ENCODE peak calls at places on chromosomes 7 and 10, in eight cellular contexts. V is cardiac fibroblast, R is AG09309, O is epithelial cell of esophagus, E is vagina, D is epithelial cell of proximal tubule, W is pancreas, Q is body of pancreas. K is an unnamed sample.

GRCh38 chr10:131258256-131258655 is 53.3 kb downstream of the TCERG1L start:
- DNase-seq in V (no peak), R (no peak), O (no peak), E (no peak), D (no peak), W (no peak), Q (no peak), K (no peak)

GRCh38 chr7:23377134-23377533 is 78.0 kb downstream of the MALSU1 start:
- DNase-seq in V (peak), R (no peak), O (peak), E (no peak), D (no peak), W (no peak), Q (no peak), K (no peak)

GRCh38 chr10:88080213-88080612 is 216.8 kb downstream of the PTEN start:
- DNase-seq in V (peak), R (no peak), O (no peak), E (no peak), D (peak), W (peak), Q (peak), K (no peak)

GRCh38 chr7:115097175-115097671 is 175.3 kb downstream of the MDFIC start:
- DNase-seq in V (peak), R (peak), O (peak), E (no peak), D (no peak), W (no peak), Q (no peak), K (no peak)

GRCh38 chr10:79930267-79930666 is 18.6 kb downstream of the SFTPD start:
- DNase-seq in V (no peak), R (no peak), O (no peak), E (peak), D (no peak), W (no peak), Q (no peak), K (no peak)

GRCh38 chr7:26291699-26292538 is at the start of gene SNX10:
- DNase-seq in V (no peak), R (no peak), O (peak), E (no peak), D (no peak), W (peak), Q (peak), K (peak)

GRCh38 chr7:84194484-84195260 is at the start of gene SEMA3A:
- DNase-seq in V (peak), R (peak), O (peak), E (no peak), D (peak), W (no peak), Q (peak), K (peak)

GRCh38 chr10:3364768-3365480 is 192.3 kb upstream of the PITRM1 start:
- DNase-seq in V (no peak), R (no peak), O (no peak), E (no peak), D (no peak), W (no peak), Q (no peak), K (no peak)

GRCh38 chr10:22321831-22322662 is 1.1 kb downstream of the BMI1 start:
- DNase-seq in V (peak), R (no peak), O (no peak), E (no peak), D (no peak), W (peak), Q (no peak), K (peak)

GRCh38 chr10:89062861-89063260 is 72.3 kb downstream of the FAS start:
- DNase-seq in V (peak), R (no peak), O (no peak), E (no peak), D (no peak), W (no peak), Q (no peak), K (no peak)

GRCh38 chr10:124458473-124458872 is 3.1 kb upstream of the LHPP start:
- DNase-seq in V (no peak), R (no peak), O (no peak), E (no peak), D (no peak), W (no peak), Q (no peak), K (no peak)

GRCh38 chr10:45354261-45354660 is 19.8 kb upstream of the ALOX5 start:
- DNase-seq in V (peak), R (no peak), O (no peak), E (no peak), D (no peak), W (peak), Q (peak), K (no peak)

GRCh38 chr7:39410582-39410981 is 155.6 kb upstream of the YAE1 start:
- DNase-seq in V (peak), R (no peak), O (peak), E (no peak), D (no peak), W (no peak), Q (no peak), K (no peak)

GRCh38 chr7:44622342-44623151 is 16.1 kb downstream of the OGDH start:
- DNase-seq in V (peak), R (no peak), O (peak), E (no peak), D (no peak), W (no peak), Q (peak), K (no peak)

GRCh38 chr7:37782166-37782565 is 66.2 kb upstream of the NME8 start:
- DNase-seq in V (no peak), R (no peak), O (no peak), E (no peak), D (no peak), W (no peak), Q (no peak), K (no peak)

GRCh38 chr7:159136846-159137245 is 7.8 kb downstream of the VIPR2 start:
- DNase-seq in V (no peak), R (no peak), O (no peak), E (no peak), D (no peak), W (no peak), Q (no peak), K (no peak)

GRCh38 chr7:17697128-17697881 is 243.0 kb downstream of the SNX13 start:
- DNase-seq in V (no peak), R (no peak), O (no peak), E (no peak), D (no peak), W (no peak), Q (no peak), K (no peak)

GRCh38 chr10:36236341-36236740 is 594.2 kb upstream of the FZD8 start:
- DNase-seq in V (no peak), R (no peak), O (peak), E (no peak), D (no peak), W (no peak), Q (no peak), K (no peak)

GRCh38 chr7:107506683-107507339 is 37.0 kb downstream of the GPR22 start:
- DNase-seq in V (no peak), R (no peak), O (peak), E (no peak), D (no peak), W (peak), Q (peak), K (no peak)

GRCh38 chr10:127999291-127999690 is 92.4 kb downstream of the PTPRE start:
- DNase-seq in V (no peak), R (no peak), O (no peak), E (no peak), D (no peak), W (no peak), Q (no peak), K (peak)

GRCh38 chr10:30804478-30805055 is 175.0 kb upstream of the LYZL2 start:
- DNase-seq in V (no peak), R (peak), O (peak), E (peak), D (no peak), W (no peak), Q (peak), K (no peak)

GRCh38 chr10:43140414-43140813 is 2.2 kb downstream of the CSGALNACT2 start:
- DNase-seq in V (peak), R (peak), O (peak), E (no peak), D (peak), W (no peak), Q (no peak), K (no peak)

GRCh38 chr10:677750-678661 is 11.5 kb downstream of the DIP2C start:
- DNase-seq in V (no peak), R (no peak), O (no peak), E (peak), D (no peak), W (no peak), Q (no peak), K (peak)

GRCh38 chr7:50771120-50772002 is 11.3 kb downstream of the GRB10 start:
- DNase-seq in V (no peak), R (no peak), O (peak), E (no peak), D (no peak), W (peak), Q (peak), K (no peak)

GRCh38 chr7:109062798-109063197 is 493.1 kb downstream of the DNAJB9 start:
- DNase-seq in V (no peak), R (no peak), O (no peak), E (no peak), D (no peak), W (no peak), Q (no peak), K (no peak)

GRCh38 chr7:156334636-156335035 is 305.9 kb upstream of the RNF32 start:
- DNase-seq in V (no peak), R (no peak), O (peak), E (no peak), D (peak), W (no peak), Q (no peak), K (no peak)

GRCh38 chr7:127713006-127713405 is 61.0 kb downstream of the SND1 start:
- DNase-seq in V (no peak), R (no peak), O (no peak), E (no peak), D (no peak), W (no peak), Q (no peak), K (no peak)

GRCh38 chr7:149870701-149871483 is 2.9 kb upstream of the ATP6V0E2 start:
- DNase-seq in V (no peak), R (no peak), O (no peak), E (peak), D (no peak), W (no peak), Q (no peak), K (no peak)

GRCh38 chr7:149871576-149871975 is 2.2 kb upstream of the ATP6V0E2 start:
- DNase-seq in V (no peak), R (no peak), O (no peak), E (no peak), D (no peak), W (no peak), Q (no peak), K (no peak)

GRCh38 chr7:149873968-149874643 is at the start of gene ATP6V0E2:
- DNase-seq in V (no peak), R (no peak), O (no peak), E (no peak), D (no peak), W (no peak), Q (no peak), K (no peak)

GRCh38 chr7:149873074-149873967 is 448 bp upstream of the ATP6V0E2 start:
- DNase-seq in V (peak), R (peak), O (peak), E (peak), D (peak), W (peak), Q (peak), K (peak)

DNA sequence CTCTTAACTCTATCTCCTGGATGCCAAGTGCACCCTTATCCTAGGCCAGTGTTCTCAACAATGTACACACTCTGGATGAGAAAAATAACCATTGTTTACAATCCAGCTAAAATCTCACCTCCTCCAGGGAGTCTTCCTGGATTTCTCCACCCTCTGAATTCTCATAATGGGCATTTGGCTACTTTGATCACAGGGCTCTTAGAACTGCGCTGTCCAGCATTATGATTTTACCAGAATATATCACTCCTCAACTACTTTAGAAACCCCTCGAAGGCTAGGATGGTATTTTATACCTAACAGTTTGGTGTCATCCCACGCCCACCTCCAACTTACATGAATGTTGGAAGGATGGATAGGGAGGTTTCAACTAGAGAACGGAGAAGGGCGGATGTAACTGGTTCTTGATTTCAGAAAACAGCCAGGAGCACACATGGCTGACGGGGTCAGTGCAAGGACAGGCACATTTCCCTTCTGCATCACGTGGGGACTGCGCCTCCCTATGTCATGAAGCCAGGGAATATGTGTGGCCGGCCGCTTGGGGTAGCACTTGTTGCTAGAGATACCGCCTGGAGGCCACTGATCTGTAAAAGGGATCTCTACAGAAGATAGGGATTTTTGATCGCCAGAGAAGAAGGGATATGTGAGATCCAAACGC is 1.2 kb upstream of the ATP6V0E2 start:
- DNase-seq in V (peak), R (peak), O (peak), E (peak), D (peak), W (peak), Q (peak), K (peak)
- TF ChIP-seq CTCF in V (peak), R (peak), O (peak), E (no peak), D (peak), W (no peak), Q (no peak), K (peak)

DNA sequence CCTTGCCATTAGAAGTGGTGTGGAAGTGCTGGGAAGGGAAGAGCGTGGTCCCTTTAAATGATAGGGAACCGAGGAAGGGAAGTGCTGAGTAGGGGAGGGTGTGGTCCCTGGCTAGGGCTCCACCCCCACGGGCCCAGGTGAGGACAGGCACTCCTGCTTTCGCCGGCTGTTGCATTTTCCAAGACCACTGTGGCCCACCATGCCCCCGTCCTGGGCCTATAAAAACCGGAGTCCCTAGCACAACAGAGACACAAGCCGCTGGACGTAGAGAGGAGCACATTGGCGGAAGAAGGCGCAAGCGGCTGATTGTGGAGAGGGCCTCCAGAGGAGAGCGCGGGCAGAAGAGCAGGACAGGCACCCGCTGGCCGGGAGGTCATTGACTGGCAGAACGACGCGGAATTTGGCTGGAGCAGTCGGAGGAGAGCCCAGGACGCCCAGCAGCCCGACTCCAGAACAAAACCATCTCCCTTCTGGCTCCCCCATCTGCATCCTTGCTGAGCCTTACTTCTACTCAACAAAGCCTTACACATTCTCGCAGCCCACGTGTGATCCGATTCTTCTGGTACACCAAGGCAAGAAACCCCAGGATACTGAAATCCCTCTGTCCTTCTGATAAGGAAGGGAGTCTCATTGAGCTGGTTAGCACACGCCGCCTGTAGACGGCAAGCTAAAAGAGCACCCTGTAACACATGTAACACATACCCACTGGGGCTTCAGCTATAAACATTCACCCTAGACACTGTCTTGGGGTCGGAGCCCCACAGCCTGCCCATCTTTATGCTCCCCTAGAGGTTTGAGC is 146.2 kb upstream of the LYZL1 start:
- DNase-seq in V (no peak), R (no peak), O (no peak), E (no peak), D (no peak), W (no peak), Q (no peak), K (no peak)
- TF ChIP-seq CTCF in V (no peak), R (no peak), O (no peak), E (no peak), D (no peak), W (no peak), Q (no peak), K (no peak)

GRCh38 chr7:117715784-117716445 is 157.3 kb downstream of the CTTNBP2 start:
- DNase-seq in V (peak), R (peak), O (peak), E (no peak), D (no peak), W (no peak), Q (peak), K (peak)
- TF ChIP-seq CTCF in V (peak), R (peak), O (peak), E (no peak), D (peak), W (peak), Q (no peak), K (peak)

DNA sequence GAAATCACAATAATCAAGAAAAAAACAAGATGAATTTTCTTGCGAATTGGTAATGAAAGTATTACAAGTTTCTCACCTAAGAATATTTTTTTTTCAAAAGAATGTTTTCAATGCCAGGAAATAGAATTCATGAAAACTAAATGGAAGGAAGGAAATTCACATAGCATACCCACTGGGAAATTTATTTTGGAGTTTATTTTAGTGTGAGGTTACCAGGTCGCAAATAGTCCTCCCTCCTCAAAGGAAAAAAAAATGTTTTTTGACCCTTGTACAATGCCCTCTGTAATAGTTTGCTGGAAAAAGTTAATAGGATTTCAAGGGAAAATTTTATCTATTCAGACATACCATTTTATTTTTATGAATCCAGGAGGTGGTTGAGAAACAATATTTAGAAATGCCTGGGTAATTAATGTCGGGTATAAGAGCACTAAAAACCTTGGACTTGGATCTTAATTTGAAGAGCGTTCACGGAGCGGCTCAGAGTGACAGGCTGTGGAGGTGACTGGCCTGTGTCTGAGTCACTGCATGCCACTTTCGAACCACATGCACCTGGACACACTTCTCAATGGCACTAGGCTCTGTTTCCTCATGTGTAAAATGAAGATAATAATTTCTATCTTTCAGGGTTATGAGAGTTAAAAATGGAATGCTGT is 28.2 kb downstream of the CUBN start:
- DNase-seq in V (no peak), R (no peak), O (no peak), E (no peak), D (no peak), W (no peak), Q (no peak), K (no peak)
- TF ChIP-seq CTCF in V (no peak), R (no peak), O (no peak), E (no peak), D (no peak), W (no peak), Q (no peak), K (no peak)

GRCh38 chr10:109454691-109455090 is 468.6 kb downstream of the XPNPEP1 start:
- DNase-seq in V (no peak), R (no peak), O (no peak), E (no peak), D (no peak), W (no peak), Q (no peak), K (no peak)

GRCh38 chr10:109456566-109457361 is 466.5 kb downstream of the XPNPEP1 start:
- DNase-seq in V (no peak), R (no peak), O (no peak), E (no peak), D (no peak), W (no peak), Q (no peak), K (peak)

GRCh38 chr10:109450702-109451101 is 472.6 kb downstream of the XPNPEP1 start:
- DNase-seq in V (no peak), R (no peak), O (no peak), E (no peak), D (no peak), W (no peak), Q (no peak), K (no peak)

DNA sequence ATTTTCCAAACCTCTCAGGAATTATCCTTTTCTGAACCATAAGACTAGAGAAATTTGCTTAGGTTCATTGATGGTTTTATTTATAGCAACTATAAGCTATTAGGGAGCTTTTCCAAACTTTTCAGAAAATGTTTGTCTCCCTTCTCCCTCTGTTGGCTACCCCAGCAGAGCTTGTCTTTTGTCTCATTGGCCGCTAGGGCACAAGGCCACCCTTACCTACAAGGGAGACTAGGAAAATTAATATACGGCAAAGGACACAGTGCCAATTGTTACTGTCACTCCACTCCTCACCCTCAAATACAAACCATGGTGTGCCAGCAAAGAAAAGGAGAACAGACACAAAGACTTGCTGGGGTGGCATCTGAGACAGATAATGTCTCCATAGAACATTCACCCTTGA is 471.4 kb downstream of the XPNPEP1 start:
- DNase-seq in V (no peak), R (no peak), O (no peak), E (no peak), D (no peak), W (no peak), Q (no peak), K (no peak)
- TF ChIP-seq CTCF in V (no peak), R (no peak), O (no peak), E (no peak), D (no peak), W (no peak), Q (no peak), K (no peak)

DNA sequence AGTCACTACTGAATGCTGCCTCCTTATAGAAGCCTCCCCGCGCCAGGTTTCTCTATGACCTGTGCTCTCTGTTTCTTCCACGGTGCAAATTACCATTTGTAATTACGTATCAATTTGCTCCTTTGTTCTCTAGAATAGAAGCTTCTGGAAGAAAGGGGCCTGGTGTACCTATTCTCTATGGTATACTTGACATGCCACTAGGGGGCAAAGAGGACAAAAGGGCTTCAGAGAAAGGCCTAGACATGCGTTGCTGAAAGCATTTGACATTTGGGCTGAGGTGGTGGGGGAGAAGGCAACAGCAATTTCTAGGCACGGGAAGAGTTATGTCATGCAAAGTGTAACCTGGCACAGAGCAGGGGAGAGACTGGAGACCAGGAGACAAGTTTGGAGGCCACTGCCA is 148.7 kb downstream of the WDR11 start:
- DNase-seq in V (no peak), R (no peak), O (no peak), E (peak), D (no peak), W (no peak), Q (no peak), K (no peak)
- TF ChIP-seq CTCF in V (no peak), R (no peak), O (peak), E (no peak), D (peak), W (no peak), Q (no peak), K (no peak)

GRCh38 chr7:3301831-3302618 is 973 bp downstream of the SDK1 start:
- DNase-seq in V (peak), R (no peak), O (peak), E (no peak), D (no peak), W (peak), Q (peak), K (no peak)
- TF ChIP-seq CTCF in V (peak), R (no peak), O (peak), E (no peak), D (peak), W (no peak), Q (no peak), K (peak)

K was measured in dorsolateral prefrontal cortex.